ENCODE peak calls at places on chromosomes 12 and 14, in eight cellular contexts. I is natural killer cell, G is GM12865, Y is MM.1S, H is astrocyte of the cerebellum, C is SK-N-SH, A is WTC11, N is tibial artery. R is an unnamed sample.

GRCh38 chr12:67910360-67911292 is 78.6 kb upstream of the IFNG-AS1 start:
- DNase-seq in G (no peak), I (no peak), A (no peak), C (no peak), H (peak), Y (no peak), N (no peak), R (no peak)

GRCh38 chr14:89493877-89494634 is 77.0 kb upstream of the FOXN3 start:
- DNase-seq in A (no peak), Y (no peak), H (no peak), I (no peak), G (peak), N (no peak), C (peak), R (no peak)

GRCh38 chr12:110677206-110677911 is 11.6 kb downstream of the HVCN1 start:
- DNase-seq in H (peak), C (no peak), Y (peak), A (no peak), N (no peak), G (peak), I (no peak), R (no peak)

GRCh38 chr14:35212471-35213142 is 79.6 kb upstream of the PSMA6 start:
- DNase-seq in H (no peak), A (no peak), N (no peak), G (no peak), I (no peak), Y (no peak), C (no peak), R (no peak)

GRCh38 chr12:5442251-5443006 is 10.5 kb downstream of the NTF3 start:
- DNase-seq in I (no peak), G (peak), Y (peak), A (peak), N (no peak), C (peak), H (peak), R (no peak)

GRCh38 chr12:54591001-54591591 is 2.6 kb upstream of the PPP1R1A start:
- DNase-seq in Y (peak), I (no peak), H (no peak), C (no peak), A (no peak), G (no peak), N (no peak), R (no peak)

GRCh38 chr14:75205586-75205985 is 29.2 kb upstream of the TMED10 start:
- DNase-seq in A (no peak), Y (no peak), I (no peak), G (no peak), C (no peak), N (no peak), H (no peak), R (no peak)

GRCh38 chr14:49207451-49207850 is 378.7 kb downstream of the RPS29 start:
- DNase-seq in N (no peak), H (no peak), C (no peak), A (no peak), G (no peak), I (no peak), Y (no peak), R (no peak)

GRCh38 chr12:68350753-68351152 is 18.6 kb upstream of the MDM1 start:
- DNase-seq in G (no peak), I (no peak), N (no peak), Y (no peak), H (no peak), C (no peak), A (no peak), R (no peak)

GRCh38 chr14:32802295-32802694 is 136.4 kb upstream of the NPAS3 start:
- DNase-seq in Y (no peak), A (no peak), C (no peak), H (no peak), G (no peak), I (no peak), N (no peak), R (no peak)

GRCh38 chr12:67666605-67667004 is 18.1 kb downstream of the DYRK2 start:
- DNase-seq in H (no peak), Y (no peak), A (no peak), I (no peak), G (no peak), N (no peak), C (no peak), R (no peak)

GRCh38 chr14:87043667-87044200 is 949.2 kb downstream of the GALC start:
- DNase-seq in I (no peak), N (no peak), H (no peak), C (no peak), G (no peak), A (no peak), Y (no peak), R (no peak)

GRCh38 chr14:36426836-36427235 is 93.2 kb downstream of the NKX2-1 start:
- DNase-seq in G (no peak), Y (no peak), C (no peak), H (no peak), N (no peak), A (no peak), I (no peak), R (no peak)

GRCh38 chr14:20623798-20624197 is 17.7 kb downstream of the OR6S1 start:
- DNase-seq in H (no peak), C (no peak), A (peak), Y (no peak), N (no peak), I (no peak), G (peak), R (peak)

DNA sequence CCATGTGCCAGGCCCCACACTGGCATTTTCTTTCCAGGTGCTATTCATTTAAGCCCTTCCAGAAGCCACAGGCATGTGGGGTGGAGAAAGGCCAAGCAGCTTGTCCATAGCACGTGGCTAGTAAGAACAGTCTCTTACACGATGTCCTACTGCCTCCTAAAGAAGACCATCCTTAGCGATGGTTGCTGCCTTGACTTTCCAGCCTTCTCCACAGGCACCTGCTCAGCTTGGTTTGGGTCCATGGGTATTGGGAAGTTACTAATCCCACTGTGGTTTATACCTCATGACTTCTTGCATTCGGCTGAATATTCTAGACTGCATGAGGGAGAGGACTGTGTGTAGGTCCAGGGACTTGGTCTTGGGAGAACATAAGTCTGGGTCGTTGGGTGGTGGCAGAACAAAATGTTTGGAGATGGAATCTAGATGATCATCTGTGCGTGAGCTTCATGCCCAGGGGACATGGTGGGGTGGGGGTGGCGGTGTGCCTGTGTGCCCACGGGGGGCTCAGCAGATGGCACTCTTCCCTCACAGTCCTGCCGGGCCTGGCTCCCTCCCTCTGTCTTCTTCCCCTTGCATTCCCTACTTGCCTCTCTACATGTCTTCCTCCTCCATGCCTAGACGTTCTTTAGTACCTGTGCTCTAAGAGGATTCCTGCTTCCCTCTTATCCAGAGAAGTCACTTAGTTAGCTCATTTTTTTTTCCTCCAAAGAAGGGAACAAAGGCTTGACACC is 49.1 kb downstream of the NINJ2 start:
- DNase-seq in Y (no peak), I (no peak), G (peak), A (peak), C (peak), H (no peak), N (no peak), R (no peak)
- TF ChIP-seq CTCF in Y (peak), I (no peak), G (peak), A (no peak), C (peak), H (peak), N (no peak), R (no peak)

GRCh38 chr12:128852885-128853284 is 393 bp upstream of the GLT1D1 start:
- DNase-seq in H (no peak), I (no peak), A (no peak), N (no peak), Y (no peak), G (no peak), C (no peak), R (no peak)

GRCh38 chr12:128850400-128850799 is 2.9 kb upstream of the GLT1D1 start:
- DNase-seq in A (no peak), C (no peak), H (no peak), Y (no peak), G (no peak), N (no peak), I (no peak), R (no peak)

GRCh38 chr12:128852026-128852725 is 1.1 kb upstream of the GLT1D1 start:
- DNase-seq in A (no peak), N (no peak), Y (no peak), H (no peak), C (no peak), G (no peak), I (no peak), R (no peak)

GRCh38 chr12:128856035-128856790 is 2.9 kb downstream of the GLT1D1 start:
- DNase-seq in H (no peak), A (no peak), Y (no peak), G (peak), C (no peak), N (no peak), I (no peak), R (no peak)

GRCh38 chr12:128853321-128854197 is at the start of gene GLT1D1:
- DNase-seq in G (peak), A (no peak), N (no peak), H (no peak), C (peak), I (peak), Y (no peak), R (peak)
- TF ChIP-seq CTCF in G (no peak), A (no peak), N (no peak), H (no peak), C (no peak), I (no peak), Y (no peak), R (no peak)

GRCh38 chr12:103768467-103769123 is 72.4 kb downstream of the NT5DC3 start:
- DNase-seq in Y (no peak), A (no peak), N (no peak), H (no peak), G (no peak), I (no peak), C (no peak), R (no peak)

GRCh38 chr12:103769240-103769945 is 71.6 kb downstream of the NT5DC3 start:
- DNase-seq in H (no peak), G (no peak), Y (no peak), I (no peak), N (no peak), C (no peak), A (no peak), R (no peak)

GRCh38 chr12:103773109-103773905 is 67.7 kb downstream of the NT5DC3 start:
- DNase-seq in C (no peak), G (no peak), H (peak), N (no peak), A (no peak), I (no peak), Y (no peak), R (no peak)

GRCh38 chr12:103772367-103773108 is 68.5 kb downstream of the NT5DC3 start:
- DNase-seq in G (no peak), C (no peak), I (no peak), Y (no peak), H (no peak), A (no peak), N (no peak), R (no peak)

GRCh38 chr12:103771466-103771865 is 69.6 kb downstream of the NT5DC3 start:
- DNase-seq in H (peak), C (peak), G (peak), Y (no peak), A (peak), I (no peak), N (peak), R (peak)
- TF ChIP-seq CTCF in H (peak), C (peak), G (peak), Y (peak), A (no peak), I (no peak), N (peak), R (peak)

DNA sequence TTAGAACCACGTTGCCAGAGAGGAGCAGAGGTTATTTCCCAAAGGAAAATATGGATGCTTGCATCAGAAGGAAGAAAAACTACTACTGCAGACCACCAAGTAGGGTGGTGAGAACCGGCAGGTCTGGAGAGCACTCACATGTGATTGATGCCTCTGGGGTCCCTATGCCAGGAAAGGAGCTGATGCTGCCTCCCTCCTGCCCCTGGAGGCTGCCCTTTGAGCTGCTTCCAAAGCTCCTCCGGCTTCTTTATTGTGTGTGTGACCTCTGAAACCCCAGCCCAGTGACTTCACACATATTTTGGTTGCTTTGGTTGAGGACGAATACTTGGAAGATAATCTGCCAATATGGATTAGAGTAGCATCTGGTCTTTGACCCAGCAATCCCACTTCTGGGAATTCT is 133.4 kb downstream of the AACS start:
- DNase-seq in G (no peak), I (no peak), N (no peak), C (no peak), A (peak), H (no peak), Y (no peak), R (no peak)
- TF ChIP-seq CTCF in G (no peak), I (no peak), N (no peak), C (no peak), A (no peak), H (no peak), Y (no peak), R (no peak)

DNA sequence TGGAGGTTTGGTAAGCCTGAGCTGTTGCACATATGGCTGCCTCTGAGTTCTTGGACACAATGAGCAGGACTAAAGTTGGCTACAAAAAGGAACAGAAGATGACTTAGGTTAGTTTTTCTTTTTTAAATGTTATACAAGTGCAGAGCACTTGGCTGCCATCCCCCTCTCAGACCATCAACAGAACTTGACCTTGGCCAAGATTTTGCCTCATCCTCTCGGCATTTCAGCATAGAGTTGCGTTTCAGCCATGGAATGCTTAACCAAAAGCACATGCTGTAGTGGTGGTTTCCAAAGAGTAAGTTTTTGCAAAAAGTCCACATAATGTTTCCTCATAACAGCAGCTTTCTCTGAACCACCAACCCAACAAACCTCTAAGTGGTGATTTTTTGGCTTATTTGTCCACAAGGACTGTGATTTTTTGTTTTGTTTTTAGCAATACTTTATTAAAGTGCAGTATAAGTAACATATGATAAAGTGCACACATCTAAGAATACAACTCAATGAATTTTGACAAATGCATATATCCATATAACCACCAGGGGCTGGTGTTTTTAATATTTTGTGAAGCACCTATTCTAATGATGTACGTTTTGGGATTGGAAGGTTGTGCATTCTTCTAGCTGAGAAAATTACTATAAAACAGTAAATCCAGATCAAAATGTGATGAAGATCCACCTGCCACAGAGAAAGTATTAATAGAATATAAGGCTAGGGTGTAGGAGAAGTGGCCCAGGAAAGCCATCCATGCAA is 12.1 kb upstream of the GALNT16 start:
- DNase-seq in A (no peak), N (peak), I (no peak), C (no peak), H (peak), G (no peak), Y (no peak), R (no peak)
- TF ChIP-seq CTCF in A (no peak), N (peak), I (no peak), C (peak), H (peak), G (no peak), Y (no peak), R (peak)

GRCh38 chr12:73935817-73936216 is 601.8 kb upstream of the ATXN7L3B start:
- DNase-seq in I (no peak), C (no peak), G (no peak), A (no peak), N (no peak), H (no peak), Y (peak), R (no peak)
- TF ChIP-seq CTCF in I (no peak), C (peak), G (no peak), A (no peak), N (no peak), H (no peak), Y (peak), R (no peak)

DNA sequence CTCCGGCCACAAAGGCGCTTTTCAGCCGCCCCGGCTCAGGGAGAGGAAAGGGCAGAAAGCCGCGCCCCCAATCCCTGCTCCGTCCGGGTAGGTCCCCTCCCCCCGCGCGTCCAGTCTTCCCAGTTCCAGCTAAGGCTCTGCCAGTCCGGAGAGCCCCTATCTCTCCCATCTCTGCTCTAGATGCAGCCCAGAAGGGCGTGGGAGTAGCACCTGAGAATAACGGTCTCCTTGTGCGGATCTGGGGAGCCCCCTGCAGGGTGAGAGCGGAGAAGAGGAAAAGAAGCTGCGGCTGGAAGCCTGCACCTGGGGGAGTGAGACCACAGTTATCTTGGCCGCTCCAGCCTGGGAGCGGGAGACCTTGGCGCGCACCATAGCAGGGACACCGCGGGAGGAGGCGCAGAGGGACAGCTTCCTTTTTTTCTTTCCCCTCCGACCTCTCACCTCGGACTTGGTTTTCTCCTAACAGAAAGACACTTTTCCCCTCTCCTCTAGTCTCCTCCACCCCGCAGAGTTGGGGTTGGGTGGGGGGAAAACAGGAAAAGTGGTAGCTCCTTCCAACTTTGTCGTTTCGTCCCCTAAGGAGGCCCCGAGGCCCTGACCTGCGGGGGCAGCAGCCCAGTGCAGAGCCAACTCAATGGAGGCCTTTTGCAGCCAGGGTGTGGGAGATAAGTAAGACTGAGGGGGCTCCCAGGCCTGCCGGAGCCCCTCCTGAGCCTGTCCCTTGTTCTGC is 2.4 kb downstream of the DHH start:
- DNase-seq in N (no peak), I (no peak), G (peak), C (peak), H (no peak), A (peak), Y (peak), R (peak)
- TF ChIP-seq CTCF in N (no peak), I (no peak), G (peak), C (peak), H (peak), A (no peak), Y (peak), R (peak)

GRCh38 chr12:100384549-100384916 is 27.7 kb downstream of the SLC17A8 start:
- DNase-seq in H (no peak), A (no peak), G (no peak), N (no peak), C (no peak), I (no peak), Y (no peak), R (no peak)
- TF ChIP-seq CTCF in H (no peak), A (no peak), G (no peak), N (no peak), C (no peak), I (no peak), Y (no peak), R (no peak)

DNA sequence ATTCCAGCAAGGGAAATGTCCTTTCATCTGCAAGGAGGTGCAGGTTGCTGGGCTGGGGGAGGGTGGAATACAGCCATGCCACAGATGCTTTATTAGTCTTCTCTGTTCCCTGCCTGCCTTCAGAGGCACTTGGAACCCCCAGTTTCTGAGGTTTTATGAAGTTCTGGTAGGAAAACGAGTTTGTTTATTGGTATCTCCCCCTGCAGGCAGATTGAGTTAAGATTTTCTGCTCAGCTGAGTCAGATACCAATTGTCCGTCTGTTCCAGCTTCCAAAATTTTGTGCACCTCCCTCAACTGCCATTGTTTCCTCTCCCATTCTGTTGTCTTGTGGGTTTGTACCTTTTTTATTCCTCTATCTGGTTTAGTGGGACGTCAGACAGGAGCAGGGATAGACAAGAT is 155.6 kb downstream of the ETV6 start:
- DNase-seq in G (no peak), I (no peak), C (no peak), Y (no peak), H (no peak), A (no peak), N (no peak), R (no peak)
- TF ChIP-seq CTCF in G (no peak), I (no peak), C (peak), Y (peak), H (peak), A (no peak), N (peak), R (peak)

DNA sequence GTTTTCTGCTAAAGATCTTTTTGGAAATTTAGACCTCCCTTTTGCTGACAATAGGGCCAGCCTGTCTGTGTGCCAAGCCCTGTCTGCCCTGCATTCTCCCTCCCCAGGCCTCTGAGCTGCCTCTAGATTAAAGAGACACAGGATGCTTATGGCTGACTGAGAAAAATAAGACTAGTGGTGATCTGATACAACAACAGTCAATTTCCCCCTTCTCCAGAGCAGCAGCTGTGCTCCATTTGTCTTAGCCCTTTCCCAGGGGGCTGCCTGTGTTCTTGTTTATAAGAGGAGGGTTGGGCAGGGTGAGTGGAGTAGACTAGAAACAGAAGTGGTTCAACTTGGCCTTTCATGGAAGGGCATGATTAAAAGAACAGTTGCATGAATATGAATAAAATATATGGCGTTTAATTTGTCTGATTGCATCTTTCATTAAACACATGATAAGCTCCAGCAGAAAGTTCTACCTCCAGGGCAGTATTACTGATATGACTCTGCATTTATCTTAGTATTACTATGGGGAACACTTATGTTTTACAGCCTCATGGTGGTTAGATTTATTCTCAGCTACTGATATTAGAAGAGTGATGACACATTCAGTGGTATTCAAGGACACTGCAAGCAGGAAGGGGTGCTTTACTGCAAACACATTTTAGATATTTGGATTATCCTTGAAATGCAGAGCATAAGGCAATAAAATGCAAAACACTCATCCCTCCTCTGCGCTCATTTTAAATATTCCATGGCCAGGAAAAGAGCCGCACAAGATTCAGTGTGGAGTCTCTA is 150.1 kb upstream of the CLEC14A start:
- DNase-seq in C (no peak), A (peak), H (no peak), I (no peak), Y (no peak), N (no peak), G (no peak), R (no peak)
- TF ChIP-seq CTCF in C (peak), A (no peak), H (no peak), I (no peak), Y (no peak), N (no peak), G (no peak), R (peak)